ENCODE peak calls at places on chromosomes 3 and 15, in eight cellular contexts. Y is CD8-positive, alpha-beta T cell; T is sigmoid colon; O is endodermal cell; F is cardiac muscle cell; X is A549; R is brain microvascular endothelial cell; N is progenitor cell of endocrine pancreas. C is an unnamed sample.

GRCh38 chr3:132669256-132669777 is 9.2 kb downstream of the UBA5 start:
- DNase-seq in T (no peak), R (no peak), N (no peak), F (no peak), Y (no peak), O (no peak), X (no peak), C (no peak)

GRCh38 chr15:48059786-48060185 is 61.0 kb upstream of the SLC24A5 start:
- DNase-seq in X (no peak), N (no peak), Y (no peak), T (no peak), F (peak), R (no peak), O (no peak), C (no peak)

GRCh38 chr15:97661796-97662195 is 298.7 kb upstream of the ARRDC4 start:
- DNase-seq in O (no peak), Y (no peak), R (no peak), F (no peak), N (no peak), X (no peak), T (no peak), C (no peak)

GRCh38 chr15:70219256-70219919 is 121.7 kb upstream of the TLE3 start:
- DNase-seq in R (no peak), X (no peak), Y (no peak), F (no peak), N (no peak), T (no peak), O (peak), C (no peak)

GRCh38 chr15:68542771-68543544 is 35.8 kb upstream of the CORO2B start:
- DNase-seq in R (peak), X (no peak), F (peak), O (peak), Y (no peak), N (no peak), T (no peak), C (no peak)

GRCh38 chr15:43939070-43939469 is 112.3 kb downstream of the WDR76 start:
- DNase-seq in Y (no peak), F (peak), N (no peak), T (no peak), X (peak), O (peak), R (peak), C (peak)

GRCh38 chr3:116759316-116759715 is 49.7 kb downstream of the TUSC7 start:
- DNase-seq in R (no peak), Y (no peak), X (no peak), F (no peak), O (no peak), N (no peak), T (no peak), C (no peak)

GRCh38 chr3:197511130-197511529 is 44.6 kb downstream of the BDH1 start:
- DNase-seq in X (no peak), T (no peak), O (no peak), F (no peak), N (no peak), Y (no peak), R (peak), C (no peak)

GRCh38 chr15:95405447-95405846 is 925.1 kb upstream of the NR2F2 start:
- DNase-seq in O (no peak), Y (no peak), N (no peak), F (peak), R (peak), T (no peak), X (no peak), C (no peak)

GRCh38 chr15:56765252-56765651 is 31.9 kb upstream of the ZNF280D start:
- DNase-seq in Y (no peak), R (peak), O (no peak), X (no peak), N (no peak), F (peak), T (no peak), C (no peak)

GRCh38 chr15:93895976-93896770 is 335.2 kb upstream of the MCTP2 start:
- DNase-seq in T (no peak), R (no peak), N (no peak), Y (no peak), O (no peak), X (no peak), F (no peak), C (no peak)

GRCh38 chr15:62896969-62897486 is 145.5 kb upstream of the TPM1 start:
- DNase-seq in T (peak), N (no peak), O (no peak), F (peak), Y (no peak), X (peak), R (peak), C (no peak)

GRCh38 chr3:153209596-153209995 is 47.6 kb downstream of the RAP2B start:
- DNase-seq in R (peak), Y (no peak), N (no peak), O (peak), F (peak), X (peak), T (no peak), C (no peak)

GRCh38 chr3:145550522-145550921 is 610.5 kb downstream of the PLOD2 start:
- DNase-seq in Y (no peak), X (no peak), T (no peak), R (no peak), F (no peak), O (no peak), N (no peak), C (no peak)

GRCh38 chr3:10333359-10333670 is 12.4 kb upstream of the SEC13 start:
- DNase-seq in R (no peak), N (no peak), X (no peak), T (no peak), F (no peak), O (no peak), Y (no peak), C (no peak)

GRCh38 chr3:123642957-123643330 is 58.1 kb upstream of the HACD2 start:
- DNase-seq in R (no peak), Y (no peak), X (no peak), T (peak), O (no peak), N (no peak), F (no peak), C (no peak)

GRCh38 chr15:73024161-73024560 is 28.1 kb upstream of the NEO1 start:
- DNase-seq in O (peak), N (no peak), R (no peak), T (no peak), F (no peak), X (no peak), Y (no peak), C (no peak)

GRCh38 chr3:145952541-145952940 is 208.4 kb downstream of the PLOD2 start:
- DNase-seq in F (peak), T (no peak), Y (no peak), X (no peak), R (peak), O (no peak), N (no peak), C (no peak)

GRCh38 chr15:75733761-75734651 is 21.4 kb upstream of the CSPG4 start:
- DNase-seq in X (no peak), Y (no peak), T (no peak), F (no peak), N (no peak), R (no peak), O (peak), C (no peak)

GRCh38 chr3:18679226-18679625 is 254.1 kb upstream of the SATB1 start:
- DNase-seq in F (no peak), T (no peak), O (no peak), N (no peak), R (no peak), Y (peak), X (no peak), C (no peak)

DNA sequence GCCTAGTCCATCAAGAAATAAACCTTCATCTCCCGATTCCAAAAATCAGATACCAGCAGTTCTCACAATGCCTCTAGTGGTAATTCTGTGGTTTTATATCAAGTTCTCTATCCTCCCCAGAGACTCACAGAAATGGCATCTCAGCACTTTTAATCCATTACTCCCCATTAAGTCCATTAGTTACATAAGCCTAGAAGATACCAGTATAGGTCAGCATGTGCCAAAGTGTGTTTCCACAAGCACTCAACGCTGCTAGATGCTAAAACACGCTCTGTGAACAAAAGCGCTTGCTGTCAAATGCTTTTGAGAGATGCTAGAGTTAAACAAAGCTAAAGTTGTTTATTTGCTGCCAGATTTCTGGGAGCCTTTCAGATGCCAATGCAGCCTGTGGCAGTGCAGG is 918.7 kb upstream of the CFAP20DC start:
- DNase-seq in Y (no peak), F (no peak), O (no peak), R (no peak), X (no peak), T (no peak), N (no peak), C (no peak)
- TF ChIP-seq CTCF in Y (no peak), F (no peak), O (peak), R (no peak), X (no peak), T (no peak), N (no peak), C (no peak)

DNA sequence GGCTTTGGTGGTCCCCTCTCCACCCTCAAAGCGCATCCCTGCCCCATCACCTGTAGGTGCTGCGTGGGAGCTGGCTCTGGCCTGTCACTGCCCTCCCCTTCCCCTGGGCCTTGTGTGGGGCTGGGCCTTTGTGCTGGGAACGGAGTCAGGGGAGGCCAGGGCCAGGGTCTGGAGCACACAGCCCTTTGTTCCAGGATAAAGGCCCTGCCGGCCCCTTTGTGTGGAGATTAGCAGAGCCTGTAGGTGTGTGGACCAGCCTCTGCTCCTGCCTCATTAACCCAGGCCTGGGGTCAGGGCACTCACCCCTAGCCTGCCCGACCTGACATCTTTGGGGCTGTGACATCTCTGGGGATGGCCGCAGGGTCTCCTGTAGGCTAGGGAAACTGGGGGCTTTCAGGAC is 8.9 kb downstream of the EPHB3 start:
- DNase-seq in T (no peak), O (peak), R (no peak), N (no peak), Y (no peak), X (no peak), F (no peak), C (no peak)
- TF ChIP-seq CTCF in T (no peak), O (no peak), R (no peak), N (no peak), Y (no peak), X (no peak), F (no peak), C (no peak)

DNA sequence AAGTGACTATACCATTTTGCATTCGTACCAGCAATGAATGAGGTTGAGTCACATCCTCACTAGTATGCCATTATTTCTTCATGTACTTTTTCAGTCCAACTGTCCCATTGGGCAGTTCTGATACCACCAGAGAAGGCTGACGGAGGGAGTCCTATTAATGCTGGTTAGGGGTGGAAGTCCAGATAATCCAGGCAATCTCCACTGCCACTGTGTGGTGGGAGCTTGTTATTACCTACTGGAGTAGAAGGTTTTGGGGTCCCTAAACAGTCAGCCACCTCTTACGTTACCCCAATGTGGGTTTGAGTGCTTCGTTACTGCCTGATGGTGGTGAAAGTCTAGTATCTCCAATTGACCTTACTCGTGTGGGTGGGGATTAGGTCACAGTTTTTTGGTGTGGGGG is 210.8 kb downstream of the DOCK3 start:
- DNase-seq in R (no peak), O (peak), F (no peak), N (no peak), T (no peak), Y (no peak), X (no peak), C (no peak)
- TF ChIP-seq CTCF in R (no peak), O (peak), F (no peak), N (peak), T (no peak), Y (no peak), X (no peak), C (no peak)

GRCh38 chr15:37788767-37789391 is 145.6 kb upstream of the TMCO5A start:
- DNase-seq in X (no peak), N (no peak), O (no peak), Y (no peak), R (no peak), T (no peak), F (no peak), C (no peak)

GRCh38 chr15:37791693-37792092 is 142.7 kb upstream of the TMCO5A start:
- DNase-seq in N (no peak), X (no peak), R (no peak), T (no peak), O (no peak), F (no peak), Y (no peak), C (no peak)

GRCh38 chr15:37788330-37788729 is 146.1 kb upstream of the TMCO5A start:
- DNase-seq in F (no peak), R (no peak), X (no peak), T (no peak), N (no peak), O (no peak), Y (no peak), C (no peak)

GRCh38 chr15:37789881-37790280 is 144.6 kb upstream of the TMCO5A start:
- DNase-seq in F (peak), O (no peak), R (peak), T (no peak), N (no peak), X (no peak), Y (no peak), C (no peak)

GRCh38 chr15:37789392-37789776 is 145.1 kb upstream of the TMCO5A start:
- DNase-seq in O (no peak), F (no peak), R (no peak), T (no peak), N (no peak), Y (no peak), X (no peak), C (no peak)
- TF ChIP-seq CTCF in O (peak), F (no peak), R (peak), T (no peak), N (no peak), Y (no peak), X (no peak), C (no peak)

GRCh38 chr3:13049400-13049799 is 23.8 kb downstream of the IQSEC1 start:
- DNase-seq in F (no peak), X (no peak), N (no peak), Y (no peak), T (no peak), O (no peak), R (no peak), C (no peak)

GRCh38 chr3:13045904-13046568 is 27.2 kb downstream of the IQSEC1 start:
- DNase-seq in R (no peak), N (no peak), F (no peak), T (no peak), O (no peak), X (no peak), Y (no peak), C (peak)

GRCh38 chr3:13046569-13047279 is 26.5 kb downstream of the IQSEC1 start:
- DNase-seq in X (no peak), T (no peak), Y (no peak), O (no peak), F (no peak), N (no peak), R (no peak), C (peak)

GRCh38 chr3:13045245-13045903 is 27.9 kb downstream of the IQSEC1 start:
- DNase-seq in N (no peak), F (no peak), O (no peak), R (no peak), X (no peak), T (no peak), Y (no peak), C (no peak)

GRCh38 chr3:13047296-13048165 is 25.7 kb downstream of the IQSEC1 start:
- DNase-seq in R (no peak), N (no peak), F (no peak), O (no peak), X (no peak), Y (no peak), T (no peak), C (no peak)
- TF ChIP-seq CTCF in R (peak), N (no peak), F (peak), O (peak), X (no peak), Y (no peak), T (no peak), C (peak)

GRCh38 chr15:29364429-29365078 is 94.9 kb upstream of the NSMCE3 start:
- DNase-seq in X (peak), O (peak), T (no peak), N (no peak), F (peak), R (peak), Y (no peak), C (no peak)
- TF ChIP-seq CTCF in X (peak), O (peak), T (peak), N (peak), F (peak), R (peak), Y (no peak), C (peak)

GRCh38 chr3:129160891-129161859 is at the start of gene ISY1:
- DNase-seq in N (peak), O (peak), X (peak), F (peak), R (peak), Y (peak), T (peak), C (peak)

GRCh38 chr3:129164500-129164899 is 3.6 kb upstream of the ISY1 start:
- DNase-seq in O (no peak), F (no peak), X (no peak), Y (no peak), R (no peak), T (no peak), N (no peak), C (no peak)

GRCh38 chr3:129162729-129163579 is 2.1 kb upstream of the ISY1 start:
- DNase-seq in R (no peak), T (no peak), F (peak), Y (no peak), X (peak), N (no peak), O (peak), C (no peak)

GRCh38 chr3:129166579-129167332 is 5.9 kb upstream of the ISY1 start:
- DNase-seq in Y (no peak), R (no peak), T (no peak), X (no peak), N (no peak), F (no peak), O (no peak), C (no peak)

GRCh38 chr3:129161860-129162271 is 1.0 kb upstream of the ISY1 start:
- DNase-seq in Y (no peak), X (no peak), R (no peak), T (no peak), O (peak), F (peak), N (no peak), C (peak)
- TF ChIP-seq CTCF in Y (peak), X (no peak), R (peak), T (no peak), O (peak), F (no peak), N (no peak), C (peak)

GRCh38 chr15:25173241-25174028 is 218.6 kb downstream of the SNRPN start:
- DNase-seq in T (no peak), O (peak), Y (no peak), F (no peak), X (no peak), R (no peak), N (no peak), C (no peak)
- TF ChIP-seq CTCF in T (no peak), O (no peak), Y (no peak), F (no peak), X (no peak), R (no peak), N (no peak), C (no peak)

C was measured in GM13977.